ENCODE peak calls at places on chromosomes 12 and 14, in eight cellular contexts. A, M, B, V, K, L, C and N are unnamed samples.

GRCh38 chr12:115439008-115439601 is 755.1 kb upstream of the TBX3 start:
- DNase-seq in A (no peak), M (no peak), B (no peak), V (no peak), K (no peak), L (no peak), C (no peak), N (no peak)

GRCh38 chr14:73785336-73785833 is 66.2 kb upstream of the PTGR2 start:
- DNase-seq in A (peak; percentile 48), M (no peak), B (peak; percentile 33), V (peak; percentile 76), K (no peak), L (no peak), C (no peak), N (no peak)

GRCh38 chr12:91414147-91414546 is 231.5 kb upstream of the DCN start:
- DNase-seq in A (no peak), M (no peak), B (no peak), V (no peak), K (no peak), L (no peak), C (no peak), N (no peak)

GRCh38 chr12:89162704-89163261 is 189.5 kb downstream of the DUSP6 start:
- DNase-seq in A (peak; percentile 70), M (peak; percentile 99), B (no peak), V (peak; percentile 100), K (peak; percentile 91), L (peak; percentile 78), C (no peak), N (no peak)

GRCh38 chr12:1350055-1350933 is 244.1 kb downstream of the FBXL14 start:
- DNase-seq in A (no peak), M (peak; percentile 34), B (no peak), V (peak; percentile 78), K (peak; percentile 59), L (no peak), C (no peak), N (no peak)

GRCh38 chr12:115338566-115339294 is 654.8 kb upstream of the TBX3 start:
- DNase-seq in A (no peak), M (no peak), B (no peak), V (no peak), K (no peak), L (no peak), C (peak; percentile 10), N (no peak)

GRCh38 chr14:99191663-99192621 is 80.1 kb downstream of the BCL11B start:
- DNase-seq in A (peak; percentile 71), M (peak; percentile 85), B (no peak), V (peak; percentile 55), K (peak; percentile 53), L (peak; percentile 53), C (no peak), N (no peak)

GRCh38 chr12:87254371-87255030 is 774.7 kb downstream of the C12orf50 start:
- DNase-seq in A (no peak), M (peak; percentile 5), B (no peak), V (no peak), K (no peak), L (no peak), C (no peak), N (no peak)

GRCh38 chr14:68379510-68380303 is 413.2 kb downstream of the ZFP36L1 start:
- DNase-seq in A (no peak), M (no peak), B (no peak), V (no peak), K (no peak), L (no peak), C (no peak), N (no peak)

GRCh38 chr12:4587108-4587507 is 25.1 kb downstream of the DYRK4 start:
- DNase-seq in A (no peak), M (no peak), B (no peak), V (no peak), K (no peak), L (no peak), C (peak; percentile 39), N (no peak)

GRCh38 chr12:76018672-76019071 is 12.9 kb downstream of the PHLDA1 start:
- DNase-seq in A (no peak), M (no peak), B (no peak), V (no peak), K (no peak), L (no peak), C (no peak), N (no peak)

GRCh38 chr12:30700216-30700900 is 4.7 kb upstream of the IPO8 start:
- DNase-seq in A (no peak), M (no peak), B (no peak), V (peak; percentile 24), K (no peak), L (no peak), C (no peak), N (no peak)

GRCh38 chr12:66548338-66549049 is 130.4 kb downstream of the GRIP1 start:
- DNase-seq in A (no peak), M (no peak), B (no peak), V (no peak), K (no peak), L (no peak), C (no peak), N (no peak)

GRCh38 chr12:92556141-92556540 is 146.6 kb upstream of the PLEKHG7 start:
- DNase-seq in A (no peak), M (no peak), B (no peak), V (no peak), K (no peak), L (no peak), C (no peak), N (no peak)

GRCh38 chr14:51302319-51303030 is 62.4 kb downstream of the TMX1 start:
- DNase-seq in A (no peak), M (peak; percentile 18), B (no peak), V (peak; percentile 38), K (no peak), L (no peak), C (no peak), N (no peak)

GRCh38 chr12:34400423-34400881 is 378.2 kb downstream of the ALG10 start:
- DNase-seq in A (no peak), M (no peak), B (no peak), V (no peak), K (no peak), L (peak; percentile 15), C (no peak), N (peak; percentile 9)

GRCh38 chr14:57982802-57983201 is 116.9 kb upstream of the SLC35F4 start:
- DNase-seq in A (peak; percentile 69), M (no peak), B (no peak), V (no peak), K (no peak), L (no peak), C (peak; percentile 22), N (no peak)

GRCh38 chr12:50025187-50026059 is at the start of gene RACGAP1:
- DNase-seq in A (peak; percentile 96), M (peak; percentile 99), B (peak; percentile 88), V (peak; percentile 99), K (peak; percentile 98), L (peak; percentile 93), C (peak; percentile 95), N (peak; percentile 89)

GRCh38 chr12:116525418-116526001 is 33.7 kb upstream of the MAP1LC3B2 start:
- DNase-seq in A (peak; percentile 58), M (peak; percentile 92), B (no peak), V (peak; percentile 94), K (peak; percentile 84), L (peak; percentile 82), C (no peak), N (no peak)

GRCh38 chr14:75461755-75462349 is 34.0 kb downstream of the JDP2 start:
- DNase-seq in A (no peak), M (no peak), B (no peak), V (no peak), K (no peak), L (no peak), C (no peak), N (no peak)

GRCh38 chr12:49825360-49825970 is 2.7 kb downstream of the NCKAP5L start:
- DNase-seq in A (peak; percentile 57), M (no peak), B (no peak), V (peak; percentile 67), K (no peak), L (peak; percentile 58), C (no peak), N (no peak)

GRCh38 chr12:49703647-49704137 is 3.5 kb downstream of the FMNL3 start:
- DNase-seq in A (no peak), M (no peak), B (no peak), V (peak; percentile 83), K (no peak), L (no peak), C (no peak), N (no peak)

GRCh38 chr12:4449862-4450222 is 4.2 kb upstream of the FGF6 start:
- DNase-seq in A (no peak), M (peak; percentile 68), B (no peak), V (no peak), K (peak; percentile 5), L (no peak), C (no peak), N (no peak)

GRCh38 chr12:59164991-59165718 is 244.9 kb upstream of the LRIG3 start:
- DNase-seq in A (no peak), M (peak; percentile 56), B (no peak), V (peak; percentile 65), K (peak; percentile 11), L (no peak), C (no peak), N (no peak)
- TF ChIP-seq CTCF in A (peak; percentile 54), M (peak; percentile 23), B (peak; percentile 76), V (peak; percentile 37), K (peak; percentile 66), L (peak; percentile 46), C (peak; percentile 16), N (peak; percentile 62)

GRCh38 chr12:71397433-71397954 is 42.1 kb upstream of the LGR5 start:
- DNase-seq in A (no peak), M (no peak), B (no peak), V (peak; percentile 8), K (no peak), L (no peak), C (no peak), N (no peak)

GRCh38 chr12:71393625-71394024 is 46.0 kb upstream of the LGR5 start:
- DNase-seq in A (no peak), M (no peak), B (no peak), V (no peak), K (no peak), L (no peak), C (no peak), N (no peak)

GRCh38 chr12:71392521-71393145 is 47.0 kb upstream of the LGR5 start:
- DNase-seq in A (peak; percentile 17), M (peak; percentile 70), B (no peak), V (peak; percentile 88), K (peak; percentile 59), L (no peak), C (no peak), N (no peak)
- TF ChIP-seq CTCF in A (peak; percentile 90), M (peak; percentile 67), B (peak; percentile 90), V (peak; percentile 82), K (peak; percentile 84), L (peak; percentile 71), C (peak; percentile 80), N (peak; percentile 79)

GRCh38 chr14:37172024-37172869 is at the start of gene SLC25A21:
- DNase-seq in A (peak; percentile 76), M (peak; percentile 85), B (peak; percentile 72), V (peak; percentile 86), K (peak; percentile 85), L (peak; percentile 51), C (peak; percentile 81), N (peak; percentile 61)
- TF ChIP-seq CTCF in A (no peak), M (peak; percentile 11), B (no peak), V (no peak), K (no peak), L (no peak), C (no peak), N (no peak)

DNA sequence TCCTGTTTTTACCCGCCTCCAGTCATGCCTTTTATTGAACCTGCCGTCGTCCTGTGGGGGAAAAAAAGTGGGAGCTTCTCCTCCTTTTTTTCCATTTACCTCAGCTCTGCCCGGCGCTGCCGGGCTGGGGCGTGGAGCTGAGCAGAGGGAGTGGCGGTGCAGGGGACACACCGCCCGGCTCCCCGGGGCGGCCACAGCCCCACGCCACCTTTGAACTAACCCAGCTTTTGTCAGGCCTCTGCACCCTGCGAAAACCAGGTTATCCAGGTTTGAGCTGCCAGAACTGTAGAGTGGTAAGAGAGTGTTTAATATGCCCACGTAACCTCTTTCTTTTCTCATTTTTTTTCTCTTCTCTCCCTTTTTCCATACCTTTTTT is 161.0 kb upstream of the FKBP4 start:
- DNase-seq in A (no peak), M (no peak), B (no peak), V (no peak), K (no peak), L (no peak), C (no peak), N (no peak)
- TF ChIP-seq CTCF in A (no peak), M (no peak), B (no peak), V (no peak), K (no peak), L (no peak), C (no peak), N (no peak)